ENCODE peak calls at places on chromosomes 13 and 19, in ten cellular contexts. Z is fibroblast of lung, L is epithelial cell of esophagus, Q is foreskin fibroblast, T is mammary epithelial cell, K is cardiac muscle cell, D is kidney, N is MCF 10A, V is astrocyte of the spinal cord, G is HFF-Myc. E is an unnamed sample.

GRCh38 chr19:47381653-47382279 is 32.7 kb downstream of the DHX34 start:
- DNase-seq in L (no peak), N (no peak), Z (no peak), K (no peak), Q (no peak), V (no peak), T (no peak), G (no peak), D (no peak), E (no peak)

GRCh38 chr13:114230117-114230516 is 4.6 kb upstream of the CDC16 start:
- DNase-seq in D (no peak), L (no peak), V (no peak), G (no peak), N (no peak), Q (peak; percentile 36), T (no peak), K (no peak), Z (peak; percentile 55), E (no peak)

GRCh38 chr13:25170554-25171107 is 1.5 kb downstream of the AMER2 start:
- DNase-seq in D (no peak), V (no peak), N (no peak), L (peak; percentile 22), K (peak; percentile 39), Z (no peak), T (no peak), Q (peak; percentile 17), G (no peak), E (no peak)

GRCh38 chr13:74306496-74306895 is 172.3 kb upstream of the KLF12 start:
- DNase-seq in Q (peak; percentile 71), K (no peak), N (peak; percentile 18), L (no peak), V (peak; percentile 46), Z (peak; percentile 40), T (no peak), G (peak; percentile 64), D (no peak), E (peak; percentile 15)

GRCh38 chr13:90177519-90177918 is 1170.0 kb upstream of the MIR17HG start:
- DNase-seq in L (no peak), Z (no peak), D (no peak), N (no peak), Q (no peak), T (no peak), G (no peak), V (no peak), K (no peak), E (no peak)

GRCh38 chr19:7386308-7386707 is 37.6 kb downstream of the ARHGEF18 start:
- DNase-seq in D (peak; percentile 49), K (no peak), G (no peak), Q (no peak), V (no peak), N (peak; percentile 53), T (no peak), Z (no peak), L (peak; percentile 30), E (no peak)

GRCh38 chr13:108346376-108346775 is 76.9 kb downstream of the TNFSF13B start:
- DNase-seq in D (no peak), V (no peak), L (peak; percentile 5), K (no peak), N (no peak), T (no peak), G (no peak), Z (no peak), Q (no peak), E (no peak)

GRCh38 chr13:66071018-66071417 is 1159.1 kb downstream of the PCDH9 start:
- DNase-seq in V (no peak), Z (no peak), D (no peak), Q (no peak), K (peak; percentile 15), L (no peak), T (no peak), N (no peak), G (no peak), E (no peak)

GRCh38 chr13:40994581-40995230 is 24.4 kb downstream of the ELF1 start:
- DNase-seq in K (no peak), T (peak; percentile 38), V (no peak), Q (no peak), L (peak; percentile 73), D (no peak), G (no peak), N (no peak), Z (no peak), E (no peak)

GRCh38 chr19:1873524-1874473 is 10.4 kb upstream of the KLF16 start:
- DNase-seq in V (no peak), K (no peak), Q (no peak), T (no peak), N (peak; percentile 51), Z (no peak), L (no peak), D (no peak), G (no peak), E (no peak)

GRCh38 chr13:32300920-32301319 is 14.2 kb downstream of the ZAR1L start:
- DNase-seq in T (no peak), V (no peak), D (no peak), Z (no peak), K (no peak), L (no peak), G (no peak), N (no peak), Q (no peak), E (no peak)

GRCh38 chr13:79621902-79622301 is 140.9 kb downstream of the NDFIP2 start:
- DNase-seq in K (no peak), V (no peak), D (no peak), Z (no peak), N (peak; percentile 90), L (peak; percentile 92), Q (no peak), G (no peak), T (peak; percentile 96), E (no peak)

GRCh38 chr19:24074720-24075119 is 12.3 kb upstream of the ZNF254 start:
- DNase-seq in Q (peak; percentile 69), K (no peak), V (peak; percentile 30), N (peak; percentile 93), L (peak; percentile 86), T (peak; percentile 57), D (no peak), G (no peak), Z (peak; percentile 34), E (peak; percentile 48)

GRCh38 chr19:32464279-32464678 is 58.7 kb downstream of the DPY19L3 start:
- DNase-seq in K (no peak), D (no peak), Q (no peak), L (peak; percentile 24), N (peak; percentile 25), V (peak; percentile 23), Z (no peak), G (no peak), T (peak; percentile 4), E (peak; percentile 8)

GRCh38 chr19:18304496-18305312 is 18.2 kb downstream of the LSM4 start:
- DNase-seq in K (peak; percentile 68), D (peak; percentile 97), N (no peak), Z (peak; percentile 80), V (peak; percentile 85), T (peak; percentile 48), L (peak; percentile 55), Q (peak; percentile 94), G (peak; percentile 24), E (peak; percentile 75)

GRCh38 chr13:49253997-49254396 is 6.3 kb downstream of the CDADC1 start:
- DNase-seq in D (no peak), N (no peak), Q (no peak), T (no peak), V (no peak), K (no peak), Z (no peak), L (no peak), G (no peak), E (no peak)

GRCh38 chr13:49246850-49247721 is 639 bp upstream of the CDADC1 start:
- DNase-seq in Q (no peak), Z (no peak), K (no peak), V (no peak), G (no peak), N (no peak), L (no peak), D (no peak), T (no peak), E (no peak)

GRCh38 chr13:49253310-49253709 is 5.6 kb downstream of the CDADC1 start:
- DNase-seq in V (no peak), K (no peak), D (no peak), L (no peak), Z (no peak), Q (no peak), G (no peak), N (no peak), T (no peak), E (no peak)

GRCh38 chr13:49247722-49248432 is at the start of gene CDADC1:
- DNase-seq in Q (peak; percentile 99), L (peak; percentile 96), Z (peak; percentile 95), D (peak; percentile 99), K (peak; percentile 100), G (peak; percentile 79), V (peak; percentile 96), T (peak; percentile 91), N (peak; percentile 95), E (peak; percentile 93)

GRCh38 chr13:49248433-49249002 is 793 bp downstream of the CDADC1 start:
- DNase-seq in Z (peak; percentile 43), D (no peak), Q (peak; percentile 61), L (peak; percentile 33), G (no peak), K (no peak), V (peak; percentile 25), N (no peak), T (peak; percentile 32), E (peak; percentile 18)
- TF ChIP-seq CTCF in Z (peak; percentile 41), D (no peak), Q (no peak), L (peak; percentile 25), G (peak; percentile 15), K (peak; percentile 17), V (peak; percentile 35), N (no peak), T (no peak), E (peak; percentile 22)

DNA sequence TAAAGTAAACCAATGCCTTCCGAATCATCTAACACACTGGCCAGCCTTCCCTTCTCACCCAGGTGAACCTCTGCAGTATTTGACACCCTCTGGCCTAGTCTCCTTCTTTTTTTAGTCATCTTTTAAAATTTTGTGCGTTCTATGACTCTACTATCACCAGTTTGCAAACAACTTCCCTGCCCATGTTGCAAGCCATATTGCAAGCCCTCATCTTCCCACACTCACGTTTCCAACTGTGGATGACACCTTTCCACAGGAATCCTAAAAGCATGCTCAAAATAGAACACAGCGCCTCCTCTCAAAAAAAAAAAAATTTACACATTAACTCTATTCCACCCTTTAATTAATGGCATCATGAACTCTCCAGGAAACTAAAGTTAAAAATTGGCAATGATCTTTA is 440.1 kb downstream of the EFNB2 start:
- DNase-seq in Q (no peak), Z (no peak), N (peak; percentile 36), T (no peak), K (no peak), L (no peak), D (no peak), V (no peak), G (no peak), E (no peak)
- TF ChIP-seq CTCF in Q (no peak), Z (no peak), N (no peak), T (no peak), K (no peak), L (no peak), D (no peak), V (no peak), G (no peak), E (peak; percentile 32)

GRCh38 chr19:15810335-15810734 is 5.1 kb downstream of the OR10H1 start:
- DNase-seq in G (no peak), Z (no peak), V (no peak), Q (no peak), L (no peak), D (no peak), K (no peak), T (peak; percentile 38), N (peak; percentile 25), E (no peak)
- TF ChIP-seq CTCF in G (no peak), Z (no peak), V (no peak), Q (no peak), L (peak; percentile 35), D (no peak), K (no peak), T (peak; percentile 62), N (no peak), E (no peak)

GRCh38 chr19:57068921-57069697 is 50.7 kb upstream of the USP29 start:
- DNase-seq in Q (no peak), V (no peak), K (no peak), L (no peak), G (no peak), N (no peak), Z (no peak), D (no peak), T (no peak), E (no peak)
- TF ChIP-seq CTCF in Q (no peak), V (no peak), K (no peak), L (no peak), G (peak; percentile 14), N (no peak), Z (no peak), D (peak; percentile 18), T (peak; percentile 9), E (peak; percentile 38)

E was measured in HFFc6.